ENCODE peak calls at places on chromosomes 16 and 17, in four cellular contexts. One of them, this sample, is unnamed. For H3K9me1, the result is how much of the 10 kb centered on the place peaks cover.

GRCh38 chr16:54742436-54742835 is 188.2 kb upstream of the IRX5 start:
- DNase-seq in IMR-90: no peak
- DNase-seq in K562: no peak
- DNase-seq in keratinocyte: no peak
- DNase-seq in this sample: no peak

GRCh38 chr16:79810449-79811189 is 210.1 kb upstream of the MAF start:
- DNase-seq in IMR-90: no peak
- DNase-seq in K562: no peak
- DNase-seq in keratinocyte: peak
- DNase-seq in this sample: no peak

GRCh38 chr17:10777890-10778289 is 26.0 kb downstream of the TMEM238L start:
- DNase-seq in IMR-90: no peak
- DNase-seq in K562: no peak
- DNase-seq in keratinocyte: no peak
- DNase-seq in this sample: no peak

GRCh38 chr17:77419547-77420475 is 279.0 kb downstream of the SEC14L1 start:
- DNase-seq in IMR-90: peak
- DNase-seq in K562: peak
- DNase-seq in keratinocyte: no peak
- DNase-seq in this sample: no peak

GRCh38 chr16:12426122-12426521 is 377.6 kb downstream of the CPPED1 start:
- DNase-seq in IMR-90: peak
- DNase-seq in K562: peak
- DNase-seq in keratinocyte: no peak
- DNase-seq in this sample: no peak

GRCh38 chr17:27362909-27363308 is 69.0 kb downstream of the WSB1 start:
- DNase-seq in IMR-90: no peak
- DNase-seq in K562: no peak
- DNase-seq in keratinocyte: no peak
- DNase-seq in this sample: no peak

GRCh38 chr16:51524555-51525373 is 373.7 kb upstream of the SALL1 start:
- DNase-seq in IMR-90: peak
- DNase-seq in K562: no peak
- DNase-seq in keratinocyte: no peak
- DNase-seq in this sample: no peak

GRCh38 chr16:85564277-85565051 is 48.7 kb upstream of the GSE1 start:
- DNase-seq in IMR-90: no peak
- DNase-seq in K562: peak
- DNase-seq in keratinocyte: no peak
- DNase-seq in this sample: no peak

GRCh38 chr17:66542967-66543525 is 240.6 kb downstream of the PRKCA start:
- DNase-seq in IMR-90: peak
- DNase-seq in K562: no peak
- DNase-seq in keratinocyte: no peak
- DNase-seq in this sample: peak

GRCh38 chr17:75271233-75271954 is 363 bp upstream of the MIF4GD start:
- DNase-seq in IMR-90: no peak
- DNase-seq in K562: peak
- DNase-seq in keratinocyte: no peak
- DNase-seq in this sample: peak

GRCh38 chr17:13099079-13099478 is 81.3 kb upstream of the ELAC2 start:
- DNase-seq in IMR-90: no peak
- DNase-seq in K562: no peak
- DNase-seq in keratinocyte: no peak
- DNase-seq in this sample: no peak

GRCh38 chr17:33302394-33302793 is 9.3 kb upstream of the ASIC2 start:
- DNase-seq in IMR-90: no peak
- DNase-seq in K562: no peak
- DNase-seq in keratinocyte: no peak
- DNase-seq in this sample: no peak

GRCh38 chr16:81798311-81799137 is 19.4 kb downstream of the PLCG2 start:
- DNase-seq in IMR-90: no peak
- DNase-seq in K562: no peak
- DNase-seq in keratinocyte: no peak
- DNase-seq in this sample: no peak

GRCh38 chr16:18782697-18783429 is 7.3 kb downstream of the RPS15A start:
- DNase-seq in IMR-90: no peak
- DNase-seq in K562: no peak
- DNase-seq in keratinocyte: no peak
- DNase-seq in this sample: no peak

DNA sequence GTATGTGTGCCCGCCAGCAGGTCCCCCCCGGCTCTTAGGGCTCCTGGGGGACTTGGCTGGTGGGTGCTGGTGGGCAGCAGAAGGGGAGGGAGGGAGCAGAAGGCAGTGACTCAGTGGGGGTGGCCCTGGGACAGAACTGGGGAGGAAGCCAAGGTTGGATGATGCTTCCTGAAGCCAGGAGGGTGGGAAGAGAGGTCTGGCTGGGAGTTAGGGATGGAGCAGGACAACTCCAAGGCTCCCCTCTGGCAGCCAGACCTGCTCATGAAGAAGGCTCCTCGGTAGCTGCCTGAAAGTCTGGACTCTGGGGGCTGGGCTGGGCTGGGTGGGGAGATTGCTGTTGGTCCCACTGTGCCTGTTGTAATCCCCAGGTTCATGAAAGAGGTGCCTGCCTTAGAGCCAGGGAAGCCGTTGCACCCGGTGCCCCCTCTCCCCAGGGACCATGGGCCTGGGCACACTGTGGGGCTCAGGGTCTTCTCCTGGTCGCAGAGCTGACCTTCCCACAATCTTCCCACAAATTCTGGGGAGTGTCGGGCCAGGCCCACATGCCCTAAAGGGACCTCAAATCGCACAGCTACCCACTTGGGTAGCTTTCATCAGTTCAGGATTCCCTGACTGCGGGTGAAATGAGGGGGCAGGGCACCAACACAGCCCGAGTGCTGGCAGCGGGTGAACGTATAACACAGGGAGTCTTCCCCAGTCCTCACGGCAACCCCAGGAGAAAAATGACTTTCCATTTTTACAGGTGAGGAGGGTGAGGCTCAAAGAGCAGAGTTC is 1.1 kb upstream of the PLEKHG4 start:
- DNase-seq in IMR-90: peak
- DNase-seq in K562: no peak
- DNase-seq in keratinocyte: no peak
- DNase-seq in this sample: peak
- H2AFZ ChIP-seq in IMR-90: peak
- H2AFZ ChIP-seq in K562: peak
- H2AFZ ChIP-seq in keratinocyte: no peak
- H2AFZ ChIP-seq in this sample: no peak

DNA sequence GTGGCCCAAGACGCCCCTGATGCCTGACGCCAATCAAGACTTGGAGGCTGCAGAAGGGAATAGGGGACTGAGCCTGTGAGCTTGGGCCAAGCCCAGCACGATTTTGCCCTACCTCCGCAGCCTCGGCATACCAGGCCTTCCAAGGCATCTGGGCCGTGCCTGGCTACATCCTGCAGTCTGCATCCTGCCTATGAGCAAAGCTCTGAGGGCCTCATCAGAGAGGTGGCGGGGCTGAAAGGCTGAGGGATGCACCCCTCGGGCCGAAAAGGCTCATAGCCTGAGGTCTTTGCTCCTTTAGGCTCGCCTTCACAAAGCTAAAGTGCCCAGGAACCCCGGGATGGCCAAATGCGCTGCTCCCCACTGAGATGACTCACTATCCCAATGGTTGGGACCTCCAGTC is 2.5 kb downstream of the SEZ6 start:
- DNase-seq in IMR-90: no peak
- DNase-seq in K562: no peak
- DNase-seq in keratinocyte: no peak
- DNase-seq in this sample: no peak
- H3K9me1 ChIP-seq in IMR-90: under half
- H3K9me1 ChIP-seq in K562: under half
- H3K9me1 ChIP-seq in keratinocyte: under half
- H3K9me1 ChIP-seq in this sample: under half

GRCh38 chr16:77273815-77274214 is 74.6 kb downstream of the SYCE1L start:
- DNase-seq in IMR-90: no peak
- DNase-seq in K562: no peak
- DNase-seq in keratinocyte: no peak
- DNase-seq in this sample: no peak
- H2AFZ ChIP-seq in IMR-90: no peak
- H2AFZ ChIP-seq in K562: no peak
- H2AFZ ChIP-seq in keratinocyte: no peak
- H2AFZ ChIP-seq in this sample: no peak

GRCh38 chr17:3959295-3959899 is 4.8 kb downstream of the ATP2A3 start:
- DNase-seq in IMR-90: peak
- DNase-seq in K562: peak
- DNase-seq in keratinocyte: no peak
- DNase-seq in this sample: peak
- H3K9me1 ChIP-seq in IMR-90: under half
- H3K9me1 ChIP-seq in K562: under half
- H3K9me1 ChIP-seq in keratinocyte: under half
- H3K9me1 ChIP-seq in this sample: under half

DNA sequence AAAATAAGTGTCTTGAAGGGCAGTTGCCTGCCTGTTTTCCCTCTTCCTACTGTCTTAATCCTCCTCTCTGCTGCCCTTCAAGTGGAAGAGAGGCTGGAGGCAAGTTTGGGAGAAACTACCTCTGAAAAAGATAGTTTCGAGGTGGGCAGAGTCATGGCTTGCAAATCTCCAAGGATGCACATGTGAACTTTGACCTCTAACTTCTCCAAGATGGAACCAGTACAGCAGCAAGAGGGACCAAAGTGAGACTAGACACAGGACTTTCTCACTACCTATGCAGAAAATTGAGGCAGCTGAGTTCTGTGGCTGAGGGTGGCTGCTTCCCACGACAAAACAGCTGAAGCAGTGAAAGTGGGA is 887 bp upstream of the KCNH4 start:
- DNase-seq in IMR-90: no peak
- DNase-seq in K562: no peak
- DNase-seq in keratinocyte: no peak
- DNase-seq in this sample: no peak
- H2AFZ ChIP-seq in IMR-90: no peak
- H2AFZ ChIP-seq in K562: peak
- H2AFZ ChIP-seq in keratinocyte: no peak
- H2AFZ ChIP-seq in this sample: no peak

DNA sequence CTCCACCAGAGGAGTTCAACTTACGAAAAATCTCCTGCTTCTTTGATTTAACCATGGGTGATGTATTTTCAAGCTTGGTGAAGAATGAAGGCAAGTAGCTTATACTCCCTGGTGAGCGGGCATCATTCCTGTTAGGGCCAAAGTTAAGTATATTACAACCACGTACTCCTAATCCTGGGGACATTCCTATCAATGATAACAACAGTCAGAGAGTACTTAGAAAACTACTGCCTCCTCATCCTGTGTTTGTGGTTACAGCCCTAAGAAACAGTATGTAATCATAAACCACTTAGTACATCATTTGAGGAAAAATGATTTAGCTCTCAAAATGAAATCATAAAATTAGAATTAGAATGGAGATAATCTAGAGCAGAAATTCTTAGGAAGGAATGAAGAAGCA is 47.3 kb downstream of the TTC19 start:
- DNase-seq in IMR-90: peak
- DNase-seq in K562: no peak
- DNase-seq in keratinocyte: no peak
- DNase-seq in this sample: no peak
- H3K9me1 ChIP-seq in IMR-90: under half
- H3K9me1 ChIP-seq in K562: under half
- H3K9me1 ChIP-seq in keratinocyte: under half
- H3K9me1 ChIP-seq in this sample: under half

DNA sequence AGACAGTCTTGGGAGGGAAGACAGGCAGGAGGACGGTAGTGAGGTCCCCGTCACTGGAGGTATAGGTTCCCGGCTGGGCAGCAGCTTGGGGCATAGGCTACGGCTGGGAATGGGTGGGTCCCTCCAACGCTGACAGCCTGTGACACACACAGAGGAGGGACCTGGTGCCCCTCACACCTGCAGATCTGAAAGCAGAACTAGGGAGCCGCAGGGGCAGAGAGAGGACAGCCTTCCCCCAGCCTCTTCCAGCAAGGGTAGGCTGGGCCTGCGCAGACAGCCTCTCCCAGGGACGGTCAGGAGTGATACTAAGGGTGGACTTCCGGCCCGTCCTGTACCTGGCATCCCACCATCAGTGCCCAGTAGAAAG is 2.0 kb downstream of the P2RX1 start:
- DNase-seq in IMR-90: no peak
- DNase-seq in K562: no peak
- DNase-seq in keratinocyte: no peak
- DNase-seq in this sample: no peak
- H2AFZ ChIP-seq in IMR-90: peak
- H2AFZ ChIP-seq in K562: peak
- H2AFZ ChIP-seq in keratinocyte: no peak
- H2AFZ ChIP-seq in this sample: peak

This sample was measured in endothelial cell of umbilical vein.